ENCODE peak calls at places on chromosomes 16 and 17, in five cellular contexts. I, X, W, J and M are unnamed samples.
A peak's percentile ranks its signal among the peaks of the same experiment; 100 is the strongest.

GRCh38 chr16:67667817-67668494 is 1.3 kb downstream of the C16orf86 start:
- DNase-seq in X (peak; percentile 63), I (peak; percentile 97), W (peak; percentile 86), J (peak; percentile 97), M (peak; percentile 92)

GRCh38 chr16:68069511-68070248 is 15.5 kb upstream of the NFATC3 start:
- DNase-seq in I (no peak), X (no peak), J (peak; percentile 78), W (no peak), M (peak; percentile 22)

GRCh38 chr16:49529646-49530045 is 156.0 kb downstream of the C16orf78 start:
- DNase-seq in J (peak; percentile 75), X (no peak), W (no peak), I (no peak), M (peak; percentile 58)

GRCh38 chr17:53823341-53824050 is 769 bp downstream of the KIF2B start:
- DNase-seq in I (no peak), X (no peak), J (no peak), W (no peak), M (no peak)

GRCh38 chr16:66130296-66130910 is 236.1 kb upstream of the CDH5 start:
- DNase-seq in W (no peak), I (no peak), X (no peak), J (no peak), M (no peak)

GRCh38 chr17:33520404-33521032 is 227.4 kb upstream of the ASIC2 start:
- DNase-seq in J (peak; percentile 84), W (peak; percentile 86), I (peak; percentile 79), X (no peak), M (peak; percentile 89)

GRCh38 chr16:47644166-47644565 is 183.0 kb downstream of the PHKB start:
- DNase-seq in W (no peak), J (peak; percentile 18), I (no peak), X (no peak), M (no peak)

GRCh38 chr16:89506113-89506504 is 2.1 kb upstream of the SPG7 start:
- DNase-seq in J (no peak), W (no peak), I (no peak), X (no peak), M (no peak)

GRCh38 chr17:78144146-78144719 is 2.0 kb upstream of the C17orf99 start:
- DNase-seq in X (peak; percentile 36), I (no peak), J (peak; percentile 75), W (no peak), M (no peak)

GRCh38 chr16:17080105-17080504 is 390.7 kb downstream of the XYLT1 start:
- DNase-seq in I (no peak), W (no peak), X (no peak), J (no peak), M (no peak)

GRCh38 chr17:49393491-49394255 is 21.0 kb downstream of the PHB1 start:
- DNase-seq in X (no peak), J (no peak), W (no peak), I (no peak), M (no peak)

GRCh38 chr16:3819741-3820724 is 60.5 kb downstream of the CREBBP start:
- DNase-seq in I (no peak), W (no peak), J (peak; percentile 57), X (no peak), M (no peak)

GRCh38 chr16:25108054-25108453 is 3.5 kb upstream of the LCMT1 start:
- DNase-seq in I (peak; percentile 30), W (no peak), X (no peak), J (peak; percentile 54), M (no peak)

GRCh38 chr17:77457572-77458201 is 316.9 kb downstream of the SEC14L1 start:
- DNase-seq in X (no peak), J (no peak), W (no peak), I (no peak), M (no peak)

GRCh38 chr17:11642655-11643054 is 44.4 kb downstream of the DNAH9 start:
- DNase-seq in X (no peak), I (no peak), J (no peak), W (no peak), M (no peak)

GRCh38 chr17:4908711-4909496 is 6.0 kb upstream of the CHRNE start:
- DNase-seq in W (peak; percentile 88), J (peak; percentile 96), I (peak; percentile 92), X (peak; percentile 44), M (peak; percentile 90)

GRCh38 chr17:28041844-28042656 is 427 bp upstream of the NLK start:
- DNase-seq in J (no peak), W (no peak), I (no peak), X (no peak), M (no peak)

GRCh38 chr17:42387221-42387657 is 1.0 kb downstream of the STAT3 start:
- DNase-seq in J (peak; percentile 58), W (no peak), I (no peak), X (no peak), M (no peak)

GRCh38 chr16:60142991-60143705 is 1409.0 kb upstream of the GOT2 start:
- DNase-seq in I (no peak), W (no peak), X (no peak), J (no peak), M (no peak)

GRCh38 chr17:5536831-5537230 is 47.5 kb downstream of the NLRP1 start:
- DNase-seq in W (no peak), J (no peak), I (no peak), X (no peak), M (no peak)

GRCh38 chr17:77131919-77132318 is 8.8 kb upstream of the SEC14L1 start:
- DNase-seq in I (no peak), X (no peak), J (no peak), W (no peak), M (no peak)

GRCh38 chr16:79776243-79776884 is 175.8 kb upstream of the MAF start:
- DNase-seq in W (no peak), I (no peak), X (no peak), J (peak; percentile 64), M (peak; percentile 49)

GRCh38 chr17:40025991-40026815 is 11.0 kb downstream of the CSF3 start:
- DNase-seq in W (no peak), X (no peak), J (no peak), I (no peak), M (no peak)

GRCh38 chr17:54220829-54221228 is 398.1 kb downstream of the KIF2B start:
- DNase-seq in J (no peak), I (no peak), X (no peak), W (no peak), M (no peak)

GRCh38 chr16:23729503-23730424 is 16.7 kb upstream of the ERN2 start:
- DNase-seq in W (no peak), J (no peak), X (no peak), I (peak; percentile 47), M (no peak)

GRCh38 chr17:18321309-18321708 is 6.2 kb downstream of the SMCR8 start:
- DNase-seq in X (no peak), I (no peak), W (no peak), J (no peak), M (no peak)